ENCODE peak calls at places on chromosomes 2 and 18, in six cellular contexts. One of them, this sample, is unnamed.

GRCh38 chr2:169891593-169892298 is 64.5 kb downstream of the UBR3 start:
- DNase-seq in LHCN-M2: peak; percentile 37
- DNase-seq in RCC 7860: no peak
- DNase-seq in GM12865: no peak
- DNase-seq in HEK293T: no peak
- DNase-seq in activated T-helper 1 cell treated with anti-CD3 and anti-CD28 coated beads, Interleukin-12 subunit alpha, Interleukin-12 subunit beta, Interleukin-2, Interleukin-4 antibody, amounts not matched to agents 30 ng/mL and 10 ng/mL and 1 ng/mL, durations not matched to agents 14 hours and 24 hours and 36 hours: no peak
- DNase-seq in this sample: no peak

GRCh38 chr2:152556506-152556905 is 160.8 kb downstream of the PRPF40A start:
- DNase-seq in activated T-helper 1 cell treated with anti-CD3 and anti-CD28 coated beads, Interleukin-12 subunit alpha, Interleukin-12 subunit beta, Interleukin-2, Interleukin-4 antibody, amounts not matched to agents 30 ng/mL and 10 ng/mL and 1 ng/mL, durations not matched to agents 14 hours and 24 hours and 36 hours: no peak
- DNase-seq in GM12865: no peak
- DNase-seq in RCC 7860: no peak
- DNase-seq in HEK293T: no peak
- DNase-seq in LHCN-M2: no peak
- DNase-seq in this sample: no peak

GRCh38 chr2:24932715-24933114 is 12.7 kb upstream of the ADCY3 start:
- DNase-seq in GM12865: no peak
- DNase-seq in LHCN-M2: no peak
- DNase-seq in HEK293T: no peak
- DNase-seq in RCC 7860: no peak
- DNase-seq in activated T-helper 1 cell treated with anti-CD3 and anti-CD28 coated beads, Interleukin-12 subunit alpha, Interleukin-12 subunit beta, Interleukin-2, Interleukin-4 antibody, amounts not matched to agents 30 ng/mL and 10 ng/mL and 1 ng/mL, durations not matched to agents 14 hours and 24 hours and 36 hours: no peak
- DNase-seq in this sample: no peak

GRCh38 chr2:42286268-42286946 is 74.6 kb downstream of the COX7A2L start:
- DNase-seq in GM12865: no peak
- DNase-seq in RCC 7860: no peak
- DNase-seq in HEK293T: no peak
- DNase-seq in activated T-helper 1 cell treated with anti-CD3 and anti-CD28 coated beads, Interleukin-12 subunit alpha, Interleukin-12 subunit beta, Interleukin-2, Interleukin-4 antibody, amounts not matched to agents 30 ng/mL and 10 ng/mL and 1 ng/mL, durations not matched to agents 14 hours and 24 hours and 36 hours: no peak
- DNase-seq in LHCN-M2: no peak
- DNase-seq in this sample: no peak

GRCh38 chr2:227383687-227384086 is 4.1 kb downstream of the SCYGR1 start:
- DNase-seq in LHCN-M2: no peak
- DNase-seq in HEK293T: no peak
- DNase-seq in activated T-helper 1 cell treated with anti-CD3 and anti-CD28 coated beads, Interleukin-12 subunit alpha, Interleukin-12 subunit beta, Interleukin-2, Interleukin-4 antibody, amounts not matched to agents 30 ng/mL and 10 ng/mL and 1 ng/mL, durations not matched to agents 14 hours and 24 hours and 36 hours: no peak
- DNase-seq in GM12865: no peak
- DNase-seq in RCC 7860: no peak
- DNase-seq in this sample: no peak

GRCh38 chr2:215535125-215535668 is 99.3 kb upstream of the FN1 start:
- DNase-seq in HEK293T: no peak
- DNase-seq in activated T-helper 1 cell treated with anti-CD3 and anti-CD28 coated beads, Interleukin-12 subunit alpha, Interleukin-12 subunit beta, Interleukin-2, Interleukin-4 antibody, amounts not matched to agents 30 ng/mL and 10 ng/mL and 1 ng/mL, durations not matched to agents 14 hours and 24 hours and 36 hours: no peak
- DNase-seq in RCC 7860: no peak
- DNase-seq in LHCN-M2: no peak
- DNase-seq in GM12865: no peak
- DNase-seq in this sample: no peak

GRCh38 chr2:6148887-6149286 is 456.7 kb downstream of the SOX11 start:
- DNase-seq in HEK293T: no peak
- DNase-seq in activated T-helper 1 cell treated with anti-CD3 and anti-CD28 coated beads, Interleukin-12 subunit alpha, Interleukin-12 subunit beta, Interleukin-2, Interleukin-4 antibody, amounts not matched to agents 30 ng/mL and 10 ng/mL and 1 ng/mL, durations not matched to agents 14 hours and 24 hours and 36 hours: no peak
- DNase-seq in RCC 7860: no peak
- DNase-seq in LHCN-M2: peak; percentile 18
- DNase-seq in GM12865: no peak
- DNase-seq in this sample: no peak

GRCh38 chr18:36828630-36829361 is at the start of the genes KIAA1328 and TPGS2:
- DNase-seq in RCC 7860: peak; percentile 67
- DNase-seq in GM12865: peak; percentile 96
- DNase-seq in activated T-helper 1 cell treated with anti-CD3 and anti-CD28 coated beads, Interleukin-12 subunit alpha, Interleukin-12 subunit beta, Interleukin-2, Interleukin-4 antibody, amounts not matched to agents 30 ng/mL and 10 ng/mL and 1 ng/mL, durations not matched to agents 14 hours and 24 hours and 36 hours: peak; percentile 88
- DNase-seq in LHCN-M2: peak; percentile 83
- DNase-seq in HEK293T: peak; percentile 97
- DNase-seq in this sample: peak; percentile 94

GRCh38 chr2:12199661-12200258 is 453.3 kb downstream of the LPIN1 start:
- DNase-seq in activated T-helper 1 cell treated with anti-CD3 and anti-CD28 coated beads, Interleukin-12 subunit alpha, Interleukin-12 subunit beta, Interleukin-2, Interleukin-4 antibody, amounts not matched to agents 30 ng/mL and 10 ng/mL and 1 ng/mL, durations not matched to agents 14 hours and 24 hours and 36 hours: no peak
- DNase-seq in LHCN-M2: peak; percentile 64
- DNase-seq in RCC 7860: no peak
- DNase-seq in GM12865: no peak
- DNase-seq in HEK293T: no peak
- DNase-seq in this sample: no peak

GRCh38 chr2:239158641-239159475 is 242.0 kb downstream of the HDAC4 start:
- DNase-seq in LHCN-M2: no peak
- DNase-seq in RCC 7860: no peak
- DNase-seq in GM12865: no peak
- DNase-seq in activated T-helper 1 cell treated with anti-CD3 and anti-CD28 coated beads, Interleukin-12 subunit alpha, Interleukin-12 subunit beta, Interleukin-2, Interleukin-4 antibody, amounts not matched to agents 30 ng/mL and 10 ng/mL and 1 ng/mL, durations not matched to agents 14 hours and 24 hours and 36 hours: no peak
- DNase-seq in HEK293T: no peak
- DNase-seq in this sample: peak; percentile 17

GRCh38 chr18:26536032-26536431 is 12.3 kb downstream of the KCTD1 start:
- DNase-seq in activated T-helper 1 cell treated with anti-CD3 and anti-CD28 coated beads, Interleukin-12 subunit alpha, Interleukin-12 subunit beta, Interleukin-2, Interleukin-4 antibody, amounts not matched to agents 30 ng/mL and 10 ng/mL and 1 ng/mL, durations not matched to agents 14 hours and 24 hours and 36 hours: no peak
- DNase-seq in LHCN-M2: no peak
- DNase-seq in GM12865: no peak
- DNase-seq in HEK293T: no peak
- DNase-seq in RCC 7860: peak; percentile 71
- DNase-seq in this sample: no peak

GRCh38 chr18:456361-456821 is 44.1 kb downstream of the COLEC12 start:
- DNase-seq in HEK293T: no peak
- DNase-seq in LHCN-M2: no peak
- DNase-seq in GM12865: no peak
- DNase-seq in RCC 7860: no peak
- DNase-seq in activated T-helper 1 cell treated with anti-CD3 and anti-CD28 coated beads, Interleukin-12 subunit alpha, Interleukin-12 subunit beta, Interleukin-2, Interleukin-4 antibody, amounts not matched to agents 30 ng/mL and 10 ng/mL and 1 ng/mL, durations not matched to agents 14 hours and 24 hours and 36 hours: no peak
- DNase-seq in this sample: no peak

GRCh38 chr2:232386490-232386739 is 7.9 kb downstream of the ALPP start:
- DNase-seq in HEK293T: no peak
- DNase-seq in LHCN-M2: no peak
- DNase-seq in activated T-helper 1 cell treated with anti-CD3 and anti-CD28 coated beads, Interleukin-12 subunit alpha, Interleukin-12 subunit beta, Interleukin-2, Interleukin-4 antibody, amounts not matched to agents 30 ng/mL and 10 ng/mL and 1 ng/mL, durations not matched to agents 14 hours and 24 hours and 36 hours: no peak
- DNase-seq in GM12865: no peak
- DNase-seq in RCC 7860: no peak
- DNase-seq in this sample: no peak

GRCh38 chr18:73879328-73879727 is 268.3 kb downstream of the FBXO15 start:
- DNase-seq in HEK293T: no peak
- DNase-seq in RCC 7860: no peak
- DNase-seq in activated T-helper 1 cell treated with anti-CD3 and anti-CD28 coated beads, Interleukin-12 subunit alpha, Interleukin-12 subunit beta, Interleukin-2, Interleukin-4 antibody, amounts not matched to agents 30 ng/mL and 10 ng/mL and 1 ng/mL, durations not matched to agents 14 hours and 24 hours and 36 hours: no peak
- DNase-seq in GM12865: no peak
- DNase-seq in LHCN-M2: no peak
- DNase-seq in this sample: no peak

GRCh38 chr2:230664844-230665243 is 47.8 kb upstream of the CAB39 start:
- DNase-seq in LHCN-M2: no peak
- DNase-seq in RCC 7860: no peak
- DNase-seq in HEK293T: no peak
- DNase-seq in activated T-helper 1 cell treated with anti-CD3 and anti-CD28 coated beads, Interleukin-12 subunit alpha, Interleukin-12 subunit beta, Interleukin-2, Interleukin-4 antibody, amounts not matched to agents 30 ng/mL and 10 ng/mL and 1 ng/mL, durations not matched to agents 14 hours and 24 hours and 36 hours: no peak
- DNase-seq in GM12865: no peak
- DNase-seq in this sample: no peak

GRCh38 chr2:85678794-85679672 is 11.0 kb upstream of the SFTPB start:
- DNase-seq in LHCN-M2: peak; percentile 53
- DNase-seq in RCC 7860: peak; percentile 55
- DNase-seq in HEK293T: peak; percentile 93
- DNase-seq in GM12865: peak; percentile 64
- DNase-seq in activated T-helper 1 cell treated with anti-CD3 and anti-CD28 coated beads, Interleukin-12 subunit alpha, Interleukin-12 subunit beta, Interleukin-2, Interleukin-4 antibody, amounts not matched to agents 30 ng/mL and 10 ng/mL and 1 ng/mL, durations not matched to agents 14 hours and 24 hours and 36 hours: peak; percentile 69
- DNase-seq in this sample: peak; percentile 72

GRCh38 chr2:173964565-173965371 is 405 bp downstream of the SP3 start:
- DNase-seq in HEK293T: peak; percentile 67
- DNase-seq in activated T-helper 1 cell treated with anti-CD3 and anti-CD28 coated beads, Interleukin-12 subunit alpha, Interleukin-12 subunit beta, Interleukin-2, Interleukin-4 antibody, amounts not matched to agents 30 ng/mL and 10 ng/mL and 1 ng/mL, durations not matched to agents 14 hours and 24 hours and 36 hours: peak; percentile 78
- DNase-seq in GM12865: peak; percentile 92
- DNase-seq in RCC 7860: peak; percentile 82
- DNase-seq in LHCN-M2: peak; percentile 81
- DNase-seq in this sample: peak; percentile 94

GRCh38 chr2:168995744-168996143 is 35.4 kb downstream of the ABCB11 start:
- DNase-seq in HEK293T: no peak
- DNase-seq in RCC 7860: no peak
- DNase-seq in GM12865: no peak
- DNase-seq in activated T-helper 1 cell treated with anti-CD3 and anti-CD28 coated beads, Interleukin-12 subunit alpha, Interleukin-12 subunit beta, Interleukin-2, Interleukin-4 antibody, amounts not matched to agents 30 ng/mL and 10 ng/mL and 1 ng/mL, durations not matched to agents 14 hours and 24 hours and 36 hours: no peak
- DNase-seq in LHCN-M2: no peak
- DNase-seq in this sample: no peak